ENCODE peak calls at places on chromosomes 7 and 10, in nine cellular contexts. One of them, this sample, is unnamed.

GRCh38 chr7:114740095-114740494 is 181.8 kb upstream of the MDFIC start:
- DNase-seq in mucosa of descending colon: no peak
- DNase-seq in GM12864: no peak
- DNase-seq in AG04450: no peak
- DNase-seq in transverse colon: no peak
- DNase-seq in endothelial cell: no peak
- DNase-seq in chondrocyte: no peak
- DNase-seq in heart right ventricle: no peak
- DNase-seq in Calu3: no peak
- DNase-seq in this sample: no peak

GRCh38 chr7:36310897-36311296 is 78.8 kb upstream of the ANLN start:
- DNase-seq in transverse colon: no peak
- DNase-seq in AG04450: no peak
- DNase-seq in endothelial cell: no peak
- DNase-seq in chondrocyte: no peak
- DNase-seq in heart right ventricle: no peak
- DNase-seq in mucosa of descending colon: no peak
- DNase-seq in Calu3: no peak
- DNase-seq in GM12864: no peak
- DNase-seq in this sample: no peak

GRCh38 chr10:55330485-55330884 is 529.5 kb upstream of the PCDH15 start:
- DNase-seq in chondrocyte: no peak
- DNase-seq in endothelial cell: no peak
- DNase-seq in Calu3: no peak
- DNase-seq in transverse colon: no peak
- DNase-seq in mucosa of descending colon: no peak
- DNase-seq in heart right ventricle: no peak
- DNase-seq in GM12864: no peak
- DNase-seq in AG04450: no peak
- DNase-seq in this sample: no peak

GRCh38 chr7:134890246-134891240 is 95.8 kb upstream of the AGBL3 start:
- DNase-seq in endothelial cell: peak; percentile 11
- DNase-seq in transverse colon: no peak
- DNase-seq in AG04450: no peak
- DNase-seq in Calu3: no peak
- DNase-seq in GM12864: no peak
- DNase-seq in mucosa of descending colon: no peak
- DNase-seq in chondrocyte: no peak
- DNase-seq in heart right ventricle: peak; percentile 51
- DNase-seq in this sample: peak; percentile 58

GRCh38 chr7:132347858-132348257 is 228.4 kb downstream of the PLXNA4 start:
- DNase-seq in Calu3: no peak
- DNase-seq in mucosa of descending colon: no peak
- DNase-seq in heart right ventricle: no peak
- DNase-seq in endothelial cell: no peak
- DNase-seq in AG04450: no peak
- DNase-seq in transverse colon: no peak
- DNase-seq in chondrocyte: no peak
- DNase-seq in GM12864: no peak
- DNase-seq in this sample: no peak

GRCh38 chr10:119341236-119342016 is 134.1 kb downstream of the GRK5 start:
- DNase-seq in Calu3: peak; percentile 18
- DNase-seq in endothelial cell: no peak
- DNase-seq in chondrocyte: no peak
- DNase-seq in mucosa of descending colon: no peak
- DNase-seq in transverse colon: no peak
- DNase-seq in AG04450: no peak
- DNase-seq in GM12864: no peak
- DNase-seq in heart right ventricle: peak; percentile 57
- DNase-seq in this sample: no peak

GRCh38 chr10:29243750-29244149 is 45.1 kb upstream of the LYZL1 start:
- DNase-seq in heart right ventricle: no peak
- DNase-seq in mucosa of descending colon: peak; percentile 5
- DNase-seq in chondrocyte: no peak
- DNase-seq in AG04450: no peak
- DNase-seq in endothelial cell: no peak
- DNase-seq in Calu3: peak; percentile 32
- DNase-seq in GM12864: no peak
- DNase-seq in transverse colon: no peak
- DNase-seq in this sample: no peak

GRCh38 chr7:148625342-148625741 is 34.8 kb downstream of the C7orf33 start:
- DNase-seq in AG04450: no peak
- DNase-seq in Calu3: no peak
- DNase-seq in heart right ventricle: no peak
- DNase-seq in mucosa of descending colon: no peak
- DNase-seq in GM12864: no peak
- DNase-seq in chondrocyte: no peak
- DNase-seq in endothelial cell: no peak
- DNase-seq in transverse colon: no peak
- DNase-seq in this sample: no peak

GRCh38 chr7:22016547-22016946 is 70.8 kb upstream of the CDCA7L start:
- DNase-seq in endothelial cell: no peak
- DNase-seq in AG04450: no peak
- DNase-seq in Calu3: no peak
- DNase-seq in heart right ventricle: no peak
- DNase-seq in mucosa of descending colon: no peak
- DNase-seq in GM12864: no peak
- DNase-seq in chondrocyte: no peak
- DNase-seq in transverse colon: no peak
- DNase-seq in this sample: no peak

GRCh38 chr7:114415054-114415997 is 711 bp downstream of the FOXP2 start:
- DNase-seq in Calu3: no peak
- DNase-seq in chondrocyte: no peak
- DNase-seq in endothelial cell: no peak
- DNase-seq in mucosa of descending colon: no peak
- DNase-seq in AG04450: no peak
- DNase-seq in heart right ventricle: no peak
- DNase-seq in GM12864: no peak
- DNase-seq in transverse colon: no peak
- DNase-seq in this sample: no peak

GRCh38 chr7:47474937-47475879 is 106.7 kb downstream of the TNS3 start:
- DNase-seq in GM12864: peak; percentile 38
- DNase-seq in transverse colon: peak; percentile 93
- DNase-seq in Calu3: peak; percentile 97
- DNase-seq in chondrocyte: no peak
- DNase-seq in heart right ventricle: peak; percentile 88
- DNase-seq in endothelial cell: no peak
- DNase-seq in AG04450: peak; percentile 81
- DNase-seq in mucosa of descending colon: peak; percentile 89
- DNase-seq in this sample: no peak

GRCh38 chr10:69959911-69960310 is 92.7 kb upstream of the MACROH2A2 start:
- DNase-seq in heart right ventricle: no peak
- DNase-seq in AG04450: no peak
- DNase-seq in chondrocyte: no peak
- DNase-seq in Calu3: no peak
- DNase-seq in transverse colon: no peak
- DNase-seq in endothelial cell: no peak
- DNase-seq in GM12864: no peak
- DNase-seq in mucosa of descending colon: no peak
- DNase-seq in this sample: no peak
- TF ChIP-seq CTCF in heart right ventricle: no peak
- TF ChIP-seq CTCF in AG04450: no peak
- TF ChIP-seq CTCF in chondrocyte: no peak
- TF ChIP-seq CTCF in Calu3: no peak
- TF ChIP-seq CTCF in transverse colon: no peak
- TF ChIP-seq CTCF in endothelial cell: no peak
- TF ChIP-seq CTCF in GM12864: no peak
- TF ChIP-seq CTCF in mucosa of descending colon: no peak
- TF ChIP-seq CTCF in this sample: no peak

GRCh38 chr10:132293416-132294195 is 14.1 kb downstream of the STK32C start:
- DNase-seq in chondrocyte: peak; percentile 85
- DNase-seq in Calu3: no peak
- DNase-seq in mucosa of descending colon: no peak
- DNase-seq in AG04450: no peak
- DNase-seq in endothelial cell: no peak
- DNase-seq in transverse colon: peak; percentile 7
- DNase-seq in heart right ventricle: no peak
- DNase-seq in GM12864: no peak
- DNase-seq in this sample: no peak

GRCh38 chr10:132292972-132293415 is 14.8 kb downstream of the STK32C start:
- DNase-seq in endothelial cell: no peak
- DNase-seq in Calu3: no peak
- DNase-seq in chondrocyte: peak; percentile 81
- DNase-seq in AG04450: no peak
- DNase-seq in heart right ventricle: no peak
- DNase-seq in GM12864: no peak
- DNase-seq in mucosa of descending colon: no peak
- DNase-seq in transverse colon: peak; percentile 5
- DNase-seq in this sample: peak; percentile 76

GRCh38 chr10:132290631-132291030 is 17.1 kb downstream of the STK32C start:
- DNase-seq in heart right ventricle: no peak
- DNase-seq in mucosa of descending colon: no peak
- DNase-seq in GM12864: no peak
- DNase-seq in AG04450: no peak
- DNase-seq in Calu3: no peak
- DNase-seq in transverse colon: no peak
- DNase-seq in endothelial cell: no peak
- DNase-seq in chondrocyte: peak; percentile 63
- DNase-seq in this sample: no peak

GRCh38 chr10:132292287-132292971 is 15.3 kb downstream of the STK32C start:
- DNase-seq in transverse colon: peak; percentile 0
- DNase-seq in mucosa of descending colon: no peak
- DNase-seq in GM12864: no peak
- DNase-seq in chondrocyte: no peak
- DNase-seq in AG04450: no peak
- DNase-seq in Calu3: no peak
- DNase-seq in heart right ventricle: no peak
- DNase-seq in endothelial cell: no peak
- DNase-seq in this sample: no peak

DNA sequence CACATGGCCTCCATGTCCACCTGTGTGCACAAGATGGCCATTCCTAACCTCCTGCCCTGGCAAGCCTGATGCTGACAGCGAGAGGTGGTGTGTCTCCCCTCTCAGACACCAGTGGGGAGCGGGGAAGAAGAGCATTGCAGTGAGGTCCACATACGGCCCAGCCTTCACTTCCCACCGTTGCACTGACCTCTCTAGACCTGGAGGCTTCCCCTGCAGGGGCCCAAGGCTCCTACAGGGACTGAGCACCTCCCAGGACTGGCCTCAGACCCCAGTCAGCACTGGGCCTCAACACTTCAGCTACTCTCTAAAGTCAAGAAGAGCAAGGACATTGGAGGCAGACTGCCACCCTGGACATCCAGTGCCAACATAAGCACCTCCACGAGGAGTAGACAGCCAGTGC is 15.9 kb downstream of the STK32C start:
- DNase-seq in Calu3: no peak
- DNase-seq in GM12864: no peak
- DNase-seq in AG04450: no peak
- DNase-seq in mucosa of descending colon: no peak
- DNase-seq in heart right ventricle: no peak
- DNase-seq in chondrocyte: peak; percentile 72
- DNase-seq in transverse colon: no peak
- DNase-seq in endothelial cell: no peak
- DNase-seq in this sample: peak; percentile 34
- TF ChIP-seq CTCF in Calu3: no peak
- TF ChIP-seq CTCF in GM12864: no peak
- TF ChIP-seq CTCF in AG04450: no peak
- TF ChIP-seq CTCF in mucosa of descending colon: no peak
- TF ChIP-seq CTCF in heart right ventricle: no peak
- TF ChIP-seq CTCF in chondrocyte: no peak
- TF ChIP-seq CTCF in transverse colon: no peak
- TF ChIP-seq CTCF in endothelial cell: no peak
- TF ChIP-seq CTCF in this sample: no peak

GRCh38 chr10:62694537-62695126 is 109.9 kb upstream of the ADO start:
- DNase-seq in GM12864: no peak
- DNase-seq in heart right ventricle: no peak
- DNase-seq in AG04450: no peak
- DNase-seq in transverse colon: no peak
- DNase-seq in chondrocyte: no peak
- DNase-seq in Calu3: no peak
- DNase-seq in endothelial cell: no peak
- DNase-seq in mucosa of descending colon: no peak
- DNase-seq in this sample: no peak
- TF ChIP-seq CTCF in GM12864: no peak
- TF ChIP-seq CTCF in heart right ventricle: no peak
- TF ChIP-seq CTCF in AG04450: no peak
- TF ChIP-seq CTCF in transverse colon: no peak
- TF ChIP-seq CTCF in chondrocyte: no peak
- TF ChIP-seq CTCF in Calu3: no peak
- TF ChIP-seq CTCF in endothelial cell: no peak
- TF ChIP-seq CTCF in mucosa of descending colon: no peak
- TF ChIP-seq CTCF in this sample: no peak

GRCh38 chr10:97768322-97769315 is 3.2 kb downstream of the SFRP5 start:
- DNase-seq in mucosa of descending colon: no peak
- DNase-seq in Calu3: no peak
- DNase-seq in AG04450: no peak
- DNase-seq in chondrocyte: no peak
- DNase-seq in transverse colon: no peak
- DNase-seq in endothelial cell: no peak
- DNase-seq in heart right ventricle: no peak
- DNase-seq in GM12864: no peak
- DNase-seq in this sample: no peak

GRCh38 chr10:97771913-97772823 is at the start of gene SFRP5:
- DNase-seq in endothelial cell: no peak
- DNase-seq in heart right ventricle: no peak
- DNase-seq in GM12864: no peak
- DNase-seq in mucosa of descending colon: no peak
- DNase-seq in transverse colon: no peak
- DNase-seq in AG04450: no peak
- DNase-seq in chondrocyte: no peak
- DNase-seq in Calu3: no peak
- DNase-seq in this sample: peak; percentile 24

GRCh38 chr10:97770265-97770664 is 1.5 kb downstream of the SFRP5 start:
- DNase-seq in mucosa of descending colon: no peak
- DNase-seq in AG04450: no peak
- DNase-seq in GM12864: no peak
- DNase-seq in heart right ventricle: no peak
- DNase-seq in Calu3: no peak
- DNase-seq in chondrocyte: no peak
- DNase-seq in transverse colon: no peak
- DNase-seq in endothelial cell: no peak
- DNase-seq in this sample: no peak

GRCh38 chr10:97773096-97773495 is 1.3 kb upstream of the SFRP5 start:
- DNase-seq in AG04450: no peak
- DNase-seq in mucosa of descending colon: no peak
- DNase-seq in chondrocyte: no peak
- DNase-seq in transverse colon: no peak
- DNase-seq in endothelial cell: no peak
- DNase-seq in Calu3: no peak
- DNase-seq in heart right ventricle: no peak
- DNase-seq in GM12864: no peak
- DNase-seq in this sample: no peak

DNA sequence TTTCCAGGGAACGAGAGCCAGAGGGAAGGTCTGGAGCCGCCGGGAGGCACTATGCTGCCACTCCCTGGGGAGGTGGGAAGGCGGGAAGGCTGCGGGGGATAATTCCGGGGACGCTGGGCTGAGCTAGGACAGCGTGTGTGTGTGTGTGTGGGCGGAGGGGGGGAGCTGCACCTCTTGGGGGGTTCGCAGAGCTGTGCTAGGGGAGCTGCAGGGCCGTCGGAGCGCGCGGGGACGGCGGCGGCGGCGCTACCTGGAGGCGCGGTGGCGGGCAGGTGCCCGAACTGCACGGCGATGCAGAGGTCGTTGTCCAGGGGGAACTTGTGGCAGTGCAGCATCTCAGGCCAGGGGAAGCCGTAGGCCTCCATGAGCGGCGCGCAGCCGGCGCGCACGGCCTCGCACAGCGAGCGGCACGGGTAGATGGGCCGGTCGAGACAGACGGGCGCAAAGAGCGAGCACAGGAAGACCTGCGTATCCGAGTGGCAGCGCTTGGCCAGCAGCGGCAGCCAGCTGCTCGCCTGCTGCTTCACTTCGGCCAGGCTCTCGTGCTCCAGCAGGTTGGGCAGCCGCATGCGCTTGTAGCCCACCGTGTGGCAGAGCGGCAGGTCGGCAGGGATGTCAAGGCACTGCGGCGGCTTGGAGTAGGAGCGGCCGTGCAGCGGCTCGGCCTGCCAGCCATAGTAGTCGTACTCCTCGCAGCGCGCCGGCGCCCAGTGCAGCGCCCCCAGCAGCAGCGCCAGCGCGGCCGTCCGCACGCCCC is 566 bp downstream of the SFRP5 start:
- DNase-seq in transverse colon: no peak
- DNase-seq in GM12864: no peak
- DNase-seq in chondrocyte: no peak
- DNase-seq in mucosa of descending colon: no peak
- DNase-seq in AG04450: no peak
- DNase-seq in heart right ventricle: no peak
- DNase-seq in Calu3: peak; percentile 25
- DNase-seq in endothelial cell: peak; percentile 34
- DNase-seq in this sample: no peak
- TF ChIP-seq CTCF in transverse colon: no peak
- TF ChIP-seq CTCF in GM12864: no peak
- TF ChIP-seq CTCF in chondrocyte: no peak
- TF ChIP-seq CTCF in mucosa of descending colon: no peak
- TF ChIP-seq CTCF in AG04450: no peak
- TF ChIP-seq CTCF in heart right ventricle: no peak
- TF ChIP-seq CTCF in Calu3: no peak
- TF ChIP-seq CTCF in endothelial cell: no peak
- TF ChIP-seq CTCF in this sample: no peak